ENCODE peak calls at places on chromosomes 12 and 14, in seven cellular contexts. One of them, this sample, is unnamed.

GRCh38 chr12:56645201-56645716 is 525 bp downstream of the ATP5F1B start:
- DNase-seq in thoracic aorta: no peak
- DNase-seq in glutamatergic neuron: peak; percentile 65
- DNase-seq in astrocyte of the cerebellum: no peak
- DNase-seq in coronary artery: no peak
- DNase-seq in H9: no peak
- DNase-seq in astrocyte: no peak
- DNase-seq in this sample: no peak

GRCh38 chr12:19220205-19220604 is 90.7 kb downstream of the PLEKHA5 start:
- DNase-seq in thoracic aorta: no peak
- DNase-seq in glutamatergic neuron: no peak
- DNase-seq in astrocyte of the cerebellum: peak; percentile 72
- DNase-seq in coronary artery: no peak
- DNase-seq in H9: no peak
- DNase-seq in astrocyte: peak; percentile 93
- DNase-seq in this sample: no peak

GRCh38 chr12:57632369-57632897 is 568 bp downstream of the B4GALNT1 start:
- DNase-seq in thoracic aorta: no peak
- DNase-seq in glutamatergic neuron: peak; percentile 72
- DNase-seq in astrocyte of the cerebellum: no peak
- DNase-seq in coronary artery: peak; percentile 75
- DNase-seq in H9: peak; percentile 64
- DNase-seq in astrocyte: no peak
- DNase-seq in this sample: no peak

GRCh38 chr12:59834659-59835474 is 239.0 kb downstream of the SLC16A7 start:
- DNase-seq in thoracic aorta: no peak
- DNase-seq in glutamatergic neuron: no peak
- DNase-seq in astrocyte of the cerebellum: no peak
- DNase-seq in coronary artery: no peak
- DNase-seq in H9: no peak
- DNase-seq in astrocyte: peak; percentile 8
- DNase-seq in this sample: peak; percentile 8

GRCh38 chr14:93114713-93115068 is 1.0 kb downstream of the ITPK1 start:
- DNase-seq in thoracic aorta: no peak
- DNase-seq in glutamatergic neuron: no peak
- DNase-seq in astrocyte of the cerebellum: no peak
- DNase-seq in coronary artery: no peak
- DNase-seq in H9: no peak
- DNase-seq in astrocyte: no peak
- DNase-seq in this sample: no peak

GRCh38 chr12:123106640-123107359 is 44.1 kb downstream of the PITPNM2 start:
- DNase-seq in thoracic aorta: no peak
- DNase-seq in glutamatergic neuron: no peak
- DNase-seq in astrocyte of the cerebellum: no peak
- DNase-seq in coronary artery: no peak
- DNase-seq in H9: peak; percentile 61
- DNase-seq in astrocyte: no peak
- DNase-seq in this sample: no peak

GRCh38 chr12:11576104-11576503 is 73.4 kb upstream of the ETV6 start:
- DNase-seq in thoracic aorta: no peak
- DNase-seq in glutamatergic neuron: no peak
- DNase-seq in astrocyte of the cerebellum: peak; percentile 15
- DNase-seq in coronary artery: no peak
- DNase-seq in H9: no peak
- DNase-seq in astrocyte: peak; percentile 68
- DNase-seq in this sample: no peak

GRCh38 chr12:7151532-7151931 is 21.4 kb downstream of the CLSTN3 start:
- DNase-seq in thoracic aorta: no peak
- DNase-seq in glutamatergic neuron: no peak
- DNase-seq in astrocyte of the cerebellum: no peak
- DNase-seq in coronary artery: no peak
- DNase-seq in H9: no peak
- DNase-seq in astrocyte: no peak
- DNase-seq in this sample: no peak

GRCh38 chr12:52600941-52601481 is at the start of gene KRT72:
- DNase-seq in thoracic aorta: no peak
- DNase-seq in glutamatergic neuron: no peak
- DNase-seq in astrocyte of the cerebellum: no peak
- DNase-seq in coronary artery: peak; percentile 50
- DNase-seq in H9: peak; percentile 51
- DNase-seq in astrocyte: no peak
- DNase-seq in this sample: no peak

GRCh38 chr14:61461808-61462275 is 140.5 kb downstream of the PRKCH start:
- DNase-seq in thoracic aorta: no peak
- DNase-seq in glutamatergic neuron: no peak
- DNase-seq in astrocyte of the cerebellum: peak; percentile 70
- DNase-seq in coronary artery: peak; percentile 65
- DNase-seq in H9: no peak
- DNase-seq in astrocyte: peak; percentile 52
- DNase-seq in this sample: peak; percentile 34

GRCh38 chr12:128729628-128730121 is 94.1 kb downstream of the SLC15A4 start:
- DNase-seq in thoracic aorta: no peak
- DNase-seq in glutamatergic neuron: no peak
- DNase-seq in astrocyte of the cerebellum: no peak
- DNase-seq in coronary artery: no peak
- DNase-seq in H9: no peak
- DNase-seq in astrocyte: no peak
- DNase-seq in this sample: no peak

GRCh38 chr14:78405071-78405856 is 235.1 kb downstream of the NRXN3 start:
- DNase-seq in thoracic aorta: no peak
- DNase-seq in glutamatergic neuron: no peak
- DNase-seq in astrocyte of the cerebellum: no peak
- DNase-seq in coronary artery: no peak
- DNase-seq in H9: no peak
- DNase-seq in astrocyte: no peak
- DNase-seq in this sample: no peak

GRCh38 chr12:125690841-125691240 is 625.6 kb downstream of the AACS start:
- DNase-seq in thoracic aorta: no peak
- DNase-seq in glutamatergic neuron: no peak
- DNase-seq in astrocyte of the cerebellum: no peak
- DNase-seq in coronary artery: no peak
- DNase-seq in H9: no peak
- DNase-seq in astrocyte: no peak
- DNase-seq in this sample: no peak

GRCh38 chr12:752673-753400 is 458 bp downstream of the WNK1 start:
- DNase-seq in thoracic aorta: no peak
- DNase-seq in glutamatergic neuron: peak; percentile 77
- DNase-seq in astrocyte of the cerebellum: no peak
- DNase-seq in coronary artery: peak; percentile 81
- DNase-seq in H9: peak; percentile 39
- DNase-seq in astrocyte: no peak
- DNase-seq in this sample: peak; percentile 16

GRCh38 chr12:80195143-80195726 is 95.9 kb downstream of the OTOGL start:
- DNase-seq in thoracic aorta: no peak
- DNase-seq in glutamatergic neuron: no peak
- DNase-seq in astrocyte of the cerebellum: peak; percentile 67
- DNase-seq in coronary artery: no peak
- DNase-seq in H9: peak; percentile 46
- DNase-seq in astrocyte: peak; percentile 54
- DNase-seq in this sample: peak; percentile 59

GRCh38 chr14:105894125-105894977 is 368.0 kb downstream of the TMEM121 start:
- DNase-seq in thoracic aorta: no peak
- DNase-seq in glutamatergic neuron: no peak
- DNase-seq in astrocyte of the cerebellum: no peak
- DNase-seq in coronary artery: peak; percentile 54
- DNase-seq in H9: no peak
- DNase-seq in astrocyte: no peak
- DNase-seq in this sample: no peak

GRCh38 chr12:112823582-112824149 is 32.1 kb downstream of the RPH3A start:
- DNase-seq in thoracic aorta: no peak
- DNase-seq in glutamatergic neuron: no peak
- DNase-seq in astrocyte of the cerebellum: no peak
- DNase-seq in coronary artery: no peak
- DNase-seq in H9: no peak
- DNase-seq in astrocyte: no peak
- DNase-seq in this sample: no peak

GRCh38 chr12:122090759-122091535 is 12.4 kb downstream of the MLXIP start:
- DNase-seq in thoracic aorta: no peak
- DNase-seq in glutamatergic neuron: no peak
- DNase-seq in astrocyte of the cerebellum: peak; percentile 55
- DNase-seq in coronary artery: no peak
- DNase-seq in H9: no peak
- DNase-seq in astrocyte: peak; percentile 98
- DNase-seq in this sample: peak; percentile 87

GRCh38 chr12:45615268-45615667 is 114.2 kb upstream of the ARID2 start:
- DNase-seq in thoracic aorta: no peak
- DNase-seq in glutamatergic neuron: no peak
- DNase-seq in astrocyte of the cerebellum: peak; percentile 33
- DNase-seq in coronary artery: no peak
- DNase-seq in H9: no peak
- DNase-seq in astrocyte: peak; percentile 71
- DNase-seq in this sample: peak; percentile 36

GRCh38 chr12:19008102-19008501 is 121.4 kb upstream of the PLEKHA5 start:
- DNase-seq in thoracic aorta: no peak
- DNase-seq in glutamatergic neuron: no peak
- DNase-seq in astrocyte of the cerebellum: no peak
- DNase-seq in coronary artery: no peak
- DNase-seq in H9: no peak
- DNase-seq in astrocyte: no peak
- DNase-seq in this sample: no peak

GRCh38 chr12:60148831-60149230 is 553.0 kb downstream of the SLC16A7 start:
- DNase-seq in thoracic aorta: no peak
- DNase-seq in glutamatergic neuron: no peak
- DNase-seq in astrocyte of the cerebellum: peak; percentile 62
- DNase-seq in coronary artery: no peak
- DNase-seq in H9: no peak
- DNase-seq in astrocyte: peak; percentile 88
- DNase-seq in this sample: peak; percentile 31

GRCh38 chr12:112837629-112838191 is 46.2 kb downstream of the RPH3A start:
- DNase-seq in thoracic aorta: no peak
- DNase-seq in glutamatergic neuron: no peak
- DNase-seq in astrocyte of the cerebellum: no peak
- DNase-seq in coronary artery: no peak
- DNase-seq in H9: no peak
- DNase-seq in astrocyte: peak; percentile 36
- DNase-seq in this sample: no peak

GRCh38 chr12:112686373-112686772 is 105.2 kb upstream of the RPH3A start:
- DNase-seq in thoracic aorta: no peak
- DNase-seq in glutamatergic neuron: no peak
- DNase-seq in astrocyte of the cerebellum: no peak
- DNase-seq in coronary artery: no peak
- DNase-seq in H9: no peak
- DNase-seq in astrocyte: no peak
- DNase-seq in this sample: no peak

GRCh38 chr12:75837700-75838099 is 193.9 kb downstream of the PHLDA1 start:
- DNase-seq in thoracic aorta: no peak
- DNase-seq in glutamatergic neuron: peak; percentile 83
- DNase-seq in astrocyte of the cerebellum: no peak
- DNase-seq in coronary artery: no peak
- DNase-seq in H9: no peak
- DNase-seq in astrocyte: no peak
- DNase-seq in this sample: no peak

GRCh38 chr12:575948-576612 is 87.2 kb downstream of the NINJ2 start:
- DNase-seq in thoracic aorta: no peak
- DNase-seq in glutamatergic neuron: peak; percentile 91
- DNase-seq in astrocyte of the cerebellum: no peak
- DNase-seq in coronary artery: peak; percentile 88
- DNase-seq in H9: peak; percentile 89
- DNase-seq in astrocyte: no peak
- DNase-seq in this sample: no peak

GRCh38 chr14:95564060-95564459 is 29.2 kb downstream of the GLRX5 start:
- DNase-seq in thoracic aorta: no peak
- DNase-seq in glutamatergic neuron: no peak
- DNase-seq in astrocyte of the cerebellum: peak; percentile 91
- DNase-seq in coronary artery: no peak
- DNase-seq in H9: no peak
- DNase-seq in astrocyte: peak; percentile 46
- DNase-seq in this sample: no peak

GRCh38 chr14:105275267-105275946 is 25.4 kb downstream of the BRF1 start:
- DNase-seq in thoracic aorta: no peak
- DNase-seq in glutamatergic neuron: no peak
- DNase-seq in astrocyte of the cerebellum: no peak
- DNase-seq in coronary artery: no peak
- DNase-seq in H9: peak; percentile 21
- DNase-seq in astrocyte: peak; percentile 10
- DNase-seq in this sample: peak; percentile 14

GRCh38 chr14:90568405-90568804 is 171.6 kb downstream of the CALM1 start:
- DNase-seq in thoracic aorta: no peak
- DNase-seq in glutamatergic neuron: no peak
- DNase-seq in astrocyte of the cerebellum: no peak
- DNase-seq in coronary artery: no peak
- DNase-seq in H9: no peak
- DNase-seq in astrocyte: no peak
- DNase-seq in this sample: no peak

GRCh38 chr12:67457136-67457535 is 188.0 kb downstream of the CAND1 start:
- DNase-seq in thoracic aorta: no peak
- DNase-seq in glutamatergic neuron: no peak
- DNase-seq in astrocyte of the cerebellum: no peak
- DNase-seq in coronary artery: no peak
- DNase-seq in H9: no peak
- DNase-seq in astrocyte: no peak
- DNase-seq in this sample: no peak

GRCh38 chr12:131946757-131947156 is 3.0 kb upstream of the EP400 start:
- DNase-seq in thoracic aorta: no peak
- DNase-seq in glutamatergic neuron: no peak
- DNase-seq in astrocyte of the cerebellum: no peak
- DNase-seq in coronary artery: no peak
- DNase-seq in H9: peak; percentile 32
- DNase-seq in astrocyte: no peak
- DNase-seq in this sample: no peak
- TF ChIP-seq CTCF in thoracic aorta: no peak
- TF ChIP-seq CTCF in glutamatergic neuron: no peak
- TF ChIP-seq CTCF in astrocyte of the cerebellum: no peak
- TF ChIP-seq CTCF in coronary artery: no peak
- TF ChIP-seq CTCF in H9: no peak
- TF ChIP-seq CTCF in astrocyte: no peak
- TF ChIP-seq CTCF in this sample: no peak

GRCh38 chr12:50597200-50598195 is 92.7 kb downstream of the DIP2B start:
- DNase-seq in thoracic aorta: peak; percentile 5
- DNase-seq in glutamatergic neuron: no peak
- DNase-seq in astrocyte of the cerebellum: no peak
- DNase-seq in coronary artery: no peak
- DNase-seq in H9: no peak
- DNase-seq in astrocyte: peak; percentile 89
- DNase-seq in this sample: no peak
- TF ChIP-seq CTCF in thoracic aorta: no peak
- TF ChIP-seq CTCF in glutamatergic neuron: no peak
- TF ChIP-seq CTCF in astrocyte of the cerebellum: peak; percentile 15
- TF ChIP-seq CTCF in coronary artery: no peak
- TF ChIP-seq CTCF in H9: no peak
- TF ChIP-seq CTCF in astrocyte: no peak
- TF ChIP-seq CTCF in this sample: no peak

GRCh38 chr14:99351166-99352007 is 79.4 kb upstream of the BCL11B start:
- DNase-seq in thoracic aorta: no peak
- DNase-seq in glutamatergic neuron: no peak
- DNase-seq in astrocyte of the cerebellum: no peak
- DNase-seq in coronary artery: no peak
- DNase-seq in H9: no peak
- DNase-seq in astrocyte: no peak
- DNase-seq in this sample: no peak
- TF ChIP-seq CTCF in thoracic aorta: no peak
- TF ChIP-seq CTCF in glutamatergic neuron: no peak
- TF ChIP-seq CTCF in astrocyte of the cerebellum: no peak
- TF ChIP-seq CTCF in coronary artery: no peak
- TF ChIP-seq CTCF in H9: peak; percentile 39
- TF ChIP-seq CTCF in astrocyte: no peak
- TF ChIP-seq CTCF in this sample: no peak

GRCh38 chr12:109433618-109434017 is 43.5 kb downstream of the KCTD10 start:
- DNase-seq in thoracic aorta: no peak
- DNase-seq in glutamatergic neuron: peak; percentile 56
- DNase-seq in astrocyte of the cerebellum: no peak
- DNase-seq in coronary artery: no peak
- DNase-seq in H9: peak; percentile 77
- DNase-seq in astrocyte: no peak
- DNase-seq in this sample: no peak
- TF ChIP-seq CTCF in thoracic aorta: peak; percentile 36
- TF ChIP-seq CTCF in glutamatergic neuron: peak; percentile 48
- TF ChIP-seq CTCF in astrocyte of the cerebellum: peak; percentile 20
- TF ChIP-seq CTCF in coronary artery: no peak
- TF ChIP-seq CTCF in H9: peak; percentile 67
- TF ChIP-seq CTCF in astrocyte: no peak
- TF ChIP-seq CTCF in this sample: peak; percentile 18

This sample was measured in AG09319.